ENCODE peak calls at places on chromosomes 13 and 19, in eight cellular contexts. S is Panc1, N is tibial nerve, Q is cardiac muscle cell, P is PC-3, M is lung, H is heart right ventricle, A is adrenal gland. G is an unnamed sample.

GRCh38 chr13:23752111-23753001 is 136.8 kb downstream of the MIPEP start:
- DNase-seq in Q (no peak), M (no peak), N (no peak), S (no peak), A (no peak), H (no peak), P (peak; percentile 35), G (no peak)

GRCh38 chr19:14343286-14343685 is 38.0 kb upstream of the ADGRE5 start:
- DNase-seq in H (no peak), M (no peak), A (no peak), N (no peak), P (no peak), Q (no peak), S (no peak), G (no peak)

GRCh38 chr13:79810671-79811070 is 329.7 kb downstream of the NDFIP2 start:
- DNase-seq in H (no peak), S (no peak), P (peak; percentile 69), N (no peak), M (no peak), A (no peak), Q (peak; percentile 64), G (no peak)

GRCh38 chr13:40440990-40441820 is 225.2 kb downstream of the FOXO1 start:
- DNase-seq in A (peak; percentile 96), S (no peak), P (no peak), M (peak; percentile 59), H (peak; percentile 83), Q (peak; percentile 55), N (peak; percentile 86), G (no peak)

GRCh38 chr13:107252021-107252420 is 684.1 kb upstream of the ARGLU1 start:
- DNase-seq in N (no peak), S (no peak), A (no peak), P (no peak), Q (no peak), H (no peak), M (no peak), G (no peak)

GRCh38 chr13:98457053-98457452 is 119.9 kb downstream of the STK24 start:
- DNase-seq in M (no peak), A (peak; percentile 11), Q (no peak), H (no peak), S (no peak), N (no peak), P (no peak), G (no peak)

GRCh38 chr13:113879017-113879416 is 15.1 kb upstream of the GAS6 start:
- DNase-seq in N (no peak), M (no peak), S (no peak), H (no peak), P (no peak), A (no peak), Q (no peak), G (no peak)

GRCh38 chr13:74889321-74889720 is 592.6 kb downstream of the TBC1D4 start:
- DNase-seq in M (no peak), H (no peak), Q (peak; percentile 40), P (peak; percentile 68), S (no peak), A (no peak), N (no peak), G (no peak)

GRCh38 chr13:44283598-44283997 is 90.0 kb upstream of the SERP2 start:
- DNase-seq in S (no peak), N (no peak), A (no peak), M (no peak), Q (no peak), P (no peak), H (no peak), G (no peak)

GRCh38 chr19:39413269-39413902 is 917 bp downstream of the PLEKHG2 start:
- DNase-seq in N (no peak), M (no peak), A (peak; percentile 63), S (no peak), P (no peak), Q (peak; percentile 80), H (peak; percentile 87), G (no peak)

GRCh38 chr13:67792151-67792665 is 562.1 kb upstream of the PCDH9 start:
- DNase-seq in P (no peak), A (no peak), Q (no peak), S (no peak), M (no peak), H (no peak), N (no peak), G (no peak)
- H3K36me3 ChIP-seq in P (no peaks in the 10 kb centered on the region), A (no peaks in the 10 kb centered on the region), Q (no peaks in the 10 kb centered on the region), S (no peaks in the 10 kb centered on the region), M (no peaks in the 10 kb centered on the region), H (no peaks in the 10 kb centered on the region), N (no peaks in the 10 kb centered on the region), G (no peaks in the 10 kb centered on the region)

GRCh38 chr19:30371960-30372824 is at the start of gene ZNF536:
- DNase-seq in A (no peak), Q (no peak), P (no peak), S (no peak), M (no peak), N (no peak), H (no peak), G (no peak)
- H3K27me3 ChIP-seq in A (peaks cover 7% of the 10 kb centered on the region), Q (peaks cover 83% of the 10 kb centered on the region), P (peaks cover 8% of the 10 kb centered on the region), S (peaks cover 20% of the 10 kb centered on the region), M (peaks cover 12% of the 10 kb centered on the region), N (peaks cover 5% of the 10 kb centered on the region), H (peaks cover 66% of the 10 kb centered on the region), G (peaks cover 3% of the 10 kb centered on the region)

GRCh38 chr19:49858591-49858985 is 7.6 kb downstream of the PTOV1 start:
- DNase-seq in S (no peak), Q (no peak), A (peak; percentile 94), H (no peak), N (no peak), M (no peak), P (peak; percentile 15), G (no peak)
- H3K36me3 ChIP-seq in S (no peaks in the 10 kb centered on the region), Q (peaks cover 53% of the 10 kb centered on the region), A (no peaks in the 10 kb centered on the region), H (peaks cover 39% of the 10 kb centered on the region), N (peaks cover 4% of the 10 kb centered on the region), M (no peaks in the 10 kb centered on the region), P (peaks cover 47% of the 10 kb centered on the region), G (peaks cover 51% of the 10 kb centered on the region)

GRCh38 chr19:11098327-11098726 is 9.1 kb downstream of the LDLR start:
- DNase-seq in A (no peak), M (no peak), N (no peak), Q (no peak), S (no peak), H (no peak), P (no peak), G (no peak)

GRCh38 chr19:11098861-11099260 is 9.6 kb downstream of the LDLR start:
- DNase-seq in Q (no peak), N (no peak), A (no peak), S (no peak), P (no peak), H (no peak), M (no peak), G (no peak)

GRCh38 chr19:11102944-11103343 is 13.7 kb downstream of the LDLR start:
- DNase-seq in S (no peak), N (no peak), Q (no peak), M (no peak), H (no peak), A (no peak), P (no peak), G (no peak)

GRCh38 chr19:11101057-11101456 is 11.8 kb downstream of the LDLR start:
- DNase-seq in H (no peak), A (no peak), P (no peak), M (no peak), Q (no peak), N (no peak), S (no peak), G (no peak)

DNA sequence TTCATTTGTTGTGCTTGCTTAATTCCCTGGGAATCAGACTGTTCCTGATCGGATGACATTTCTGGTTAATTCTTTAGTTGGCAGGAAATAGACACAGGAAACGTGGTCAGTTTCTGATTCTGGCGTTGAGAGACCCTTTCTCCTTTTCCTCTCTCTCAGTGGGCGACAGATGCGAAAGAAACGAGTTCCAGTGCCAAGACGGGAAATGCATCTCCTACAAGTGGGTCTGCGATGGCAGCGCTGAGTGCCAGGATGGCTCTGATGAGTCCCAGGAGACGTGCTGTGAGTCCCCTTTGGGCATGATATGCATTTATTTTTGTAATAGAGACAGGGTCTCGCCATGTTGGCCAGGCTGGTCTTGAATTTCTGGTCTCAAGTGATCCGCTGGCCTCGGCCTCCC is 10.8 kb downstream of the LDLR start:
- DNase-seq in Q (no peak), S (no peak), H (no peak), N (no peak), A (no peak), P (no peak), M (no peak), G (no peak)
- H3K27me3 ChIP-seq in Q (no peaks in the 10 kb centered on the region), S (no peaks in the 10 kb centered on the region), H (no peaks in the 10 kb centered on the region), N (no peaks in the 10 kb centered on the region), A (no peaks in the 10 kb centered on the region), P (no peaks in the 10 kb centered on the region), M (no peaks in the 10 kb centered on the region), G (no peaks in the 10 kb centered on the region)

G was measured in iPS DF 6.9.